ENCODE peak calls at places on chromosome 2, in six cellular contexts. P, F, Z, Q, T and U are unnamed samples.

GRCh38 chr2:15989559-15989958 is 49.2 kb downstream of the MYCN start:
- DNase-seq in Z (no peak), Q (no peak), F (no peak), P (no peak), T (no peak), U (no peak)

GRCh38 chr2:190380962-190381412 is 27.2 kb upstream of the MFSD6 start:
- DNase-seq in P (no peak), Z (no peak), Q (no peak), T (no peak), F (no peak), U (no peak)

GRCh38 chr2:128395640-128396499 is 77.2 kb upstream of the HS6ST1 start:
- DNase-seq in T (no peak), F (peak), Z (no peak), P (no peak), Q (no peak), U (no peak)

GRCh38 chr2:43269074-43269572 is 42.7 kb upstream of the ZFP36L2 start:
- DNase-seq in T (peak), Q (no peak), P (no peak), F (peak), Z (peak), U (no peak)

GRCh38 chr2:23237147-23237546 is 147.8 kb upstream of the KLHL29 start:
- DNase-seq in P (no peak), F (no peak), Z (no peak), T (no peak), Q (no peak), U (no peak)

GRCh38 chr2:25362049-25362563 is 20.4 kb upstream of the DNMT3A start:
- DNase-seq in T (peak), Z (peak), Q (peak), P (peak), F (peak), U (peak)

GRCh38 chr2:26577442-26578433 is 63.4 kb downstream of the CIB4 start:
- DNase-seq in Z (peak), F (peak), T (peak), P (peak), Q (no peak), U (peak)

GRCh38 chr2:3288455-3289163 is 89.0 kb downstream of the EIPR1 start:
- DNase-seq in Z (no peak), P (no peak), Q (no peak), F (no peak), T (no peak), U (no peak)

GRCh38 chr2:19757586-19757985 is 144.2 kb downstream of the TTC32 start:
- DNase-seq in T (no peak), Q (no peak), F (no peak), P (no peak), Z (no peak), U (no peak)

DNA sequence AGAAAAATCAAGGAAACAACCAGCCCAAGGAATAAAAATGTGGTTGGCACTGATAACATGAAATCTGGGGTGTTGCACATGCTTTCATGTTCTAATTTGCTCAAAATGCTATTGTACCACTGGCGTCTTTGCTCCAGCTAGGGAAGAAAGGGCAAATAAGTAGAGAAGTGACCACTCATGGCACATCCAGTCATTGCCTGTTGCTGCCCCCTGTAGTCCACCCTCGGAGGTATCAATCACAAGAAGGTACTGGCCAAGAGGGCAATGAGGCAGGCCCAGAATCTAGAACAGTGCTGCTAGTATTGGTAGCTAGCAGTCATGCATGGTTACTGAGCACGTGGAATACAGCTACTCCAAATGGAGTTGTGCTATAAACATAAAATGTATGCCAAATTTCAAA is 213.4 kb downstream of the CDCA7 start:
- DNase-seq in Q (no peak), F (peak), P (no peak), T (no peak), Z (peak), U (no peak)
- TF ChIP-seq CTCF in Q (peak), F (peak), P (no peak), T (peak), Z (peak), U (no peak)

GRCh38 chr2:214876815-214877214 is 67.3 kb upstream of the BARD1 start:
- DNase-seq in Q (no peak), T (no peak), Z (no peak), P (no peak), F (no peak), U (no peak)

DNA sequence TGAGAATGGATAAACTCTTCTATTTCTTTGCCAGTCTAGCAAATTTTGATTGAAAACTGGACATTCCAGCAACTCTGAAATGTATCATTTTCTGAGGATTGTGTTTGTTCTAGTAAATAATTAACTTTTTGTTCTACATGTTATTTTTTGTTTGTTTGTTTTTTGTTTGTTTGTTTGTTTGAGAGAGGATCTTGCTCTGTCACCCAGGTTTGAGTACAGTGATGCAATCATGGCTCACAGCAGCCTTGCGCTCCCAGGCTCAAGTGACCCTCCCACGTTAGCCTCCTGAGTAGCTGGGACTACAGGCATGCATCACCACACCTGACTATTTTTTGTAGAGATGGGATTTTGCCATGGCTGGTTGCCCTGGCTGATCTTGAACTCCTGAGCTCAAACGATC is 65.2 kb upstream of the BARD1 start:
- DNase-seq in F (no peak), Z (no peak), P (no peak), T (no peak), Q (no peak), U (no peak)
- TF ChIP-seq CTCF in F (no peak), Z (no peak), P (no peak), T (no peak), Q (no peak), U (no peak)

GRCh38 chr2:74119324-74119723 is 28.4 kb downstream of the BOLA3 start:
- DNase-seq in F (peak), Z (no peak), T (no peak), Q (no peak), P (no peak), U (no peak)

GRCh38 chr2:74119912-74120825 is 27.5 kb downstream of the BOLA3 start:
- DNase-seq in P (no peak), F (peak), Q (peak), Z (peak), T (peak), U (peak)
- TF ChIP-seq CTCF in P (no peak), F (peak), Q (peak), Z (no peak), T (peak), U (peak)

DNA sequence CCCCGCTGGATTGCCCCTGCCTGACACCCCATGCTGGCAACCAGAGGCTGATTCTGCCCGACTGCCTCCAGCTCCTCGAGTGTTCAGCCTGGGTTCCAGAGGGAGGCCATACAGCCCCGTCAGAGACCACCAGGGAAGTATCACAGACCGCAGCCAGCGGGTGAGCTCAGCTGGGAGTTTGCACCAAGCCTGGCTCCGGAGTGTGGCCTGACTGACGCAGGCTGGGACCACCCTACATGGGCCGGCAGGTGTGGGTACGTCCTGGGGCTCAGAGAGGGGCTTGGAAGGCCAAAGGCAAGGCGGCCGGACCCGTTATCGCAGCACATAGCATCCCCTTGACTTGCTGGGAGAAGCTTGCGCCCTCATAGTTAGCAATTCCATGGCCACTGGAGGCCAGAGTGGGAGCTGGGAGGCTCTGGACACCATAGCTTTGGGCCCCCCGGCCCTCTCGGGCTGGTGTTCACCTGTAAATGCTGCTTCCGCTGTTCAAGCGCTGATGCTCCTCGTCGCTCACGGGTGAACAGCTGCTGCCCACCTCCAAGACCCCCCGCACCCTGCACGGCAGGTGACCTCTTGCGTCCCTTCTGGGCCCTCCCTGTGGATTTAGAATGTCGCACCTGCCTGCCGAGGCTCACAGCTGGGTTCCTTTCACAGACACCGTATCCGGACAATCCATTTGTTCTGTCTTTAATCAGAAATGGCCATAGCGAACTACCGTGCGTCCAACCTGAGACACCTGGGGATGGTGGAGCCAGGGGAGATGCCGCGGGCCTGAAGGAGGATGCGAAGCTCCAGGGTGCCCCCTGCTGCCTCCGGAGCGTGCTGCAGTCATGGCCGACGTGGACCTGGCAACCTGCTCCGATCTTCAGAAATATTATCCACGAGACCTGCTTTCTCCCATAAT is 31.2 kb upstream of the SLC66A3 start:
- DNase-seq in Z (peak), T (no peak), Q (peak), P (peak), F (peak), U (peak)
- TF ChIP-seq CTCF in Z (peak), T (peak), Q (peak), P (peak), F (peak), U (peak)

GRCh38 chr2:9782197-9782719 is 61.0 kb upstream of the TAF1B start:
- DNase-seq in T (no peak), P (no peak), Z (no peak), Q (no peak), F (no peak), U (peak)
- TF ChIP-seq CTCF in T (no peak), P (no peak), Z (no peak), Q (peak), F (no peak), U (no peak)